ENCODE peak calls at places on chromosomes 2 and 18, in nine cellular contexts. Q is DND-41, U is stomach, O is K562, G is lower lobe of right lung, S is adrenal gland, M is ovary, J is right lobe of liver, I is sigmoid colon. B is an unnamed sample. For H3K36me3, the result is how much of the 10 kb centered on the place peaks cover.

GRCh38 chr2:20536619-20537422 is 89.9 kb downstream of the RHOB start:
- DNase-seq in J (peak), U (peak), M (no peak), S (no peak), O (no peak), G (no peak), Q (no peak), I (peak), B (no peak)

GRCh38 chr2:162075689-162076132 is 1.7 kb upstream of the DPP4 start:
- DNase-seq in M (no peak), S (no peak), G (no peak), J (no peak), O (no peak), Q (no peak), U (no peak), I (no peak), B (no peak)

GRCh38 chr2:56334622-56335021 is 150.8 kb downstream of the CCDC85A start:
- DNase-seq in Q (no peak), U (no peak), G (no peak), O (no peak), J (no peak), I (no peak), S (no peak), M (no peak), B (no peak)

GRCh38 chr2:173400760-173401159 is 46.1 kb downstream of the CDCA7 start:
- DNase-seq in G (no peak), I (no peak), S (no peak), Q (peak), O (peak), M (no peak), U (no peak), J (no peak), B (no peak)

GRCh38 chr2:218877331-218877730 is 3.3 kb upstream of the WNT10A start:
- DNase-seq in Q (peak), S (no peak), M (no peak), J (peak), G (no peak), U (no peak), I (no peak), O (no peak), B (no peak)

GRCh38 chr2:46967990-46968647 is 52.5 kb upstream of the MCFD2 start:
- DNase-seq in I (peak), G (peak), S (peak), J (no peak), Q (no peak), U (peak), M (peak), O (peak), B (peak)

GRCh38 chr2:240918258-240919091 is 12.3 kb downstream of the CROCC2 start:
- DNase-seq in G (peak), O (no peak), S (peak), I (peak), M (peak), J (peak), Q (no peak), U (no peak), B (peak)

GRCh38 chr2:46064396-46064795 is 232.8 kb upstream of the EPAS1 start:
- DNase-seq in S (no peak), U (no peak), J (no peak), I (no peak), O (no peak), G (no peak), M (no peak), Q (no peak), B (no peak)

GRCh38 chr2:61566566-61566965 is 28.4 kb upstream of the XPO1 start:
- DNase-seq in Q (no peak), M (no peak), U (no peak), S (no peak), O (no peak), J (no peak), G (no peak), I (no peak), B (no peak)

GRCh38 chr2:96110621-96111256 is 5.6 kb downstream of the ADRA2B start:
- DNase-seq in Q (no peak), G (peak), M (no peak), I (peak), O (no peak), J (peak), S (no peak), U (no peak), B (peak)

GRCh38 chr18:55421612-55422381 is 166.2 kb downstream of the TCF4 start:
- DNase-seq in O (no peak), Q (no peak), S (no peak), I (no peak), G (no peak), J (no peak), M (no peak), U (no peak), B (no peak)

GRCh38 chr2:217834744-217835513 is 167.9 kb downstream of the TNS1 start:
- DNase-seq in Q (no peak), G (peak), I (no peak), J (no peak), S (no peak), U (no peak), M (no peak), O (no peak), B (no peak)

GRCh38 chr2:167293172-167293781 is 405.0 kb downstream of the XIRP2 start:
- DNase-seq in Q (no peak), I (peak), M (no peak), O (no peak), S (no peak), G (peak), J (no peak), U (no peak), B (peak)

GRCh38 chr2:51013060-51013746 is 18.7 kb downstream of the NRXN1 start:
- DNase-seq in M (peak), J (peak), S (no peak), I (no peak), G (peak), O (no peak), U (peak), Q (no peak), B (peak)

GRCh38 chr2:207771421-207771820 is 1.7 kb upstream of the FZD5 start:
- DNase-seq in G (no peak), I (no peak), Q (no peak), S (no peak), O (no peak), U (no peak), M (no peak), J (no peak), B (no peak)

GRCh38 chr2:25228848-25229674 is 60.7 kb upstream of the POMC start:
- DNase-seq in M (peak), U (peak), Q (peak), G (peak), J (no peak), O (peak), I (peak), S (peak), B (peak)

GRCh38 chr2:199458017-199458805 is 472 bp upstream of the SATB2 start:
- DNase-seq in I (peak), S (peak), G (peak), O (peak), U (no peak), Q (peak), M (peak), J (peak), B (peak)

GRCh38 chr2:67977464-67977863 is 85.3 kb downstream of the C1D start:
- DNase-seq in U (no peak), J (no peak), I (no peak), G (no peak), S (no peak), M (no peak), Q (no peak), O (no peak), B (no peak)

GRCh38 chr2:149611100-149611820 is 23.7 kb upstream of the MMADHC start:
- DNase-seq in I (no peak), U (no peak), S (no peak), O (no peak), M (no peak), J (no peak), Q (no peak), G (no peak), B (no peak)

GRCh38 chr2:47803770-47804169 is 20.8 kb downstream of the MSH6 start:
- DNase-seq in O (no peak), M (no peak), I (no peak), Q (no peak), S (no peak), J (no peak), U (no peak), G (no peak), B (no peak)

GRCh38 chr18:68713131-68713530 is 1.8 kb downstream of the TMX3 start:
- DNase-seq in Q (no peak), S (no peak), G (no peak), J (no peak), M (no peak), I (no peak), O (peak), U (no peak), B (no peak)
- H3K4me3 ChIP-seq in Q (peak), S (no peak), G (no peak), J (no peak), M (no peak), I (no peak), O (no peak), U (no peak), B (peak)

GRCh38 chr2:1591978-1592907 is 152.1 kb downstream of the PXDN start:
- DNase-seq in M (peak), S (no peak), O (peak), G (peak), Q (no peak), J (peak), I (peak), U (no peak), B (peak)
- TF ChIP-seq CTCF in M (peak), S (no peak), O (peak), G (peak), Q (no peak), J (peak), I (peak), U (peak), B (peak)

DNA sequence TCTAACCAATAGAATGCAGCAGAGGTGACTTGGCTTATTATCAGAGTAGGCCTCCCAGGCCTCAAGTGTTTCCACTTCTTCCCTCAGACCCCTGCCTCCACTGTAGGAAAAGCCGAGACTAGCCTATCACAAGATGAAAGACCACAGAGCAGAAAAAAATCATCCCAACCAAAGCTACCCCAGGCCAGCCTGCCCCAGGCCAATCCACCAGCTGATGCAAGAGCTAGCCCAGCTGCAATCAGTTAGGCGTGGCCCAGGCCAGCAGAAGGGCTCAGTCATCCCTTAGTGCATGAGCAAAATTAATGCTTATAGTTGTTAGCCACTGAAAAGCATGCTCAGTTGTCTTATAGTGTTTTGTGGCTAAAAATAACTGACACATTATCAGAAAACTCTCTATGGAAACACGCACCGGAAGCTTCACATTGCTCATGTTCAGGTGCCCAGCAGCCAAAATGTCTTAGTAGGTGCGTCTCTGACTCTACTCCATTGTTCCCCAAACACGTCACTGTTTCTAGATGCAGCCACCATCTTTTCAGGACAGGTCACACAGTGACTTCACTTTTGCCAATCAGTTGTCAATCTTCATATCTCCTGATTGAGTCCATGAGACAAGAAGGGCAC is 463.9 kb downstream of the FBXO15 start:
- DNase-seq in G (no peak), J (no peak), Q (no peak), S (no peak), U (no peak), M (no peak), O (no peak), I (no peak), B (no peak)
- H3K36me3 ChIP-seq in G (under half), J (under half), Q (under half), S (under half), U (under half), M (under half), O (under half), I (under half), B (under half)

GRCh38 chr2:121699421-121700328 is 37.0 kb downstream of the NIFK start:
- DNase-seq in S (peak), O (peak), M (no peak), U (peak), Q (peak), J (peak), I (peak), G (peak), B (peak)
- H3K4me3 ChIP-seq in S (no peak), O (no peak), M (no peak), U (peak), Q (peak), J (no peak), I (no peak), G (no peak), B (no peak)

GRCh38 chr2:72625359-72625758 is 200.5 kb downstream of the EXOC6B start:
- DNase-seq in M (no peak), S (no peak), Q (no peak), O (no peak), G (no peak), U (no peak), I (no peak), J (no peak), B (no peak)
- TF ChIP-seq CTCF in M (no peak), S (no peak), Q (no peak), O (no peak), G (no peak), U (no peak), I (no peak), J (no peak), B (no peak)

DNA sequence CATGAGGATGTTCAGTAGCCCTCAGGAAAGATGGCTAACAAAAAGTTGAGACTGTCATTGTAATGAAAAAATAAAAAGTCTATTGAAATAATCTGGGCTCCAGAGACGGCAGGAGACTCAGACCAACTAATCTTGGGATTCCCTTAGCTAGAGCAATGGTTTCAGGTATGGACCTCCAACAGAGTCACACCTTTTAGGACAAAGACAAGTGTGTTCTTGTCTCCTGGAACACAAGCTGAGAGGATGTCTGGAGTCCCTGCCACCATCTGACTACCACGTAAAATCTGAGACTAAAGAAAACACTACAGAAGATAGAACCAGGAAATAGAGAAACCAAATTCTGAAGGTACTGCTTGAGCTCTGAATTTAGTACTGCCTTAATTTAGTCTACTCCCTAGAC is 103.3 kb upstream of the RBBP8 start:
- DNase-seq in G (no peak), O (no peak), U (no peak), S (no peak), J (no peak), Q (no peak), M (no peak), I (no peak), B (no peak)
- H3K36me3 ChIP-seq in G (under half), O (under half), U (under half), S (under half), J (under half), Q (under half), M (under half), I (under half), B (under half)

DNA sequence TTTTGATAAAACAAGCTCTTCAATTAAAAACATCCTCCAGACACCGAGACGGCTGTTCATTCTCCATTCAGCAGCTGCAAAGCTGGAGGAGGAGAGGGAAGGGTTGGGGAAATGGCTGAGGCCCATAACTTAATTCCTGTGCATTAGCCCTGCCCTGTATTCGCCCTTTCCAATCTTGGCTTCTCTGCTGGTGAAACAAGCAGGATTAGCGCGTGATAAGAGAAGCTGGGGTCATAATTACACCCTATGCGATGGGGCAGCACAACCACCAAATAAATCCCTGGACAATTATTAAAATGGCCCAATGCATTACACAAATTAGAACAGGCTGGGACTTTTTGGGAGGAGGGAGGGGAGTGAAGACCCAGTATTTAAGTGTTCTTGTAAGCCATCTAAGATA is 176.5 kb upstream of the SKOR2 start:
- DNase-seq in J (no peak), Q (no peak), M (no peak), G (no peak), U (no peak), I (no peak), O (no peak), S (no peak), B (no peak)
- H3K4me3 ChIP-seq in J (no peak), Q (no peak), M (no peak), G (no peak), U (no peak), I (no peak), O (no peak), S (no peak), B (no peak)

GRCh38 chr2:133641497-133641896 is 73.2 kb upstream of the NCKAP5 start:
- DNase-seq in I (no peak), Q (no peak), O (no peak), S (no peak), M (no peak), J (no peak), U (peak), G (no peak), B (peak)
- TF ChIP-seq CTCF in I (no peak), Q (no peak), O (no peak), S (no peak), M (no peak), J (peak), U (no peak), G (no peak), B (peak)

GRCh38 chr2:233412405-233412804 is 58.1 kb downstream of the DGKD start:
- DNase-seq in I (no peak), U (no peak), O (no peak), M (no peak), S (no peak), J (no peak), Q (no peak), G (no peak), B (no peak)

GRCh38 chr2:233413046-233413445 is 58.8 kb downstream of the DGKD start:
- DNase-seq in O (no peak), U (no peak), Q (no peak), G (no peak), S (no peak), I (no peak), M (no peak), J (no peak), B (no peak)

GRCh38 chr2:233410191-233410760 is 56.0 kb downstream of the DGKD start:
- DNase-seq in M (no peak), J (no peak), Q (no peak), U (peak), S (no peak), I (no peak), G (no peak), O (no peak), B (no peak)

GRCh38 chr2:233409286-233409991 is 55.1 kb downstream of the DGKD start:
- DNase-seq in Q (peak), J (no peak), U (peak), S (no peak), I (no peak), M (no peak), O (peak), G (no peak), B (no peak)

GRCh38 chr2:233411162-233411561 is 56.9 kb downstream of the DGKD start:
- DNase-seq in M (no peak), Q (no peak), G (no peak), S (no peak), U (no peak), I (no peak), O (no peak), J (no peak), B (no peak)
- H3K36me3 ChIP-seq in M (under half), Q (under half), G (under half), S (under half), U (under half), I (under half), O (under half), J (under half), B (under half)

GRCh38 chr18:37252854-37253396 is 312.7 kb downstream of the CELF4 start:
- DNase-seq in G (no peak), M (no peak), S (no peak), J (peak), O (no peak), Q (no peak), I (no peak), U (no peak), B (peak)
- H3K4me3 ChIP-seq in G (peak), M (no peak), S (no peak), J (no peak), O (no peak), Q (no peak), I (no peak), U (peak), B (no peak)